ENCODE peak calls at places on chromosomes 6 and 20, in four cellular contexts. One of them, this sample, is unnamed.

GRCh38 chr20:37351689-37352610 is 6.0 kb downstream of the SRC start:
- DNase-seq in posterior cingulate gyrus: no peak
- DNase-seq in left ventricle myocardium inferior: no peak
- DNase-seq in NAMALWA: no peak
- DNase-seq in this sample: no peak

GRCh38 chr6:132131777-132132176 is 180.6 kb upstream of the CCN2 start:
- DNase-seq in posterior cingulate gyrus: no peak
- DNase-seq in left ventricle myocardium inferior: peak; percentile 21
- DNase-seq in NAMALWA: peak; percentile 62
- DNase-seq in this sample: no peak

GRCh38 chr6:41571066-41571780 is 25.0 kb downstream of the FOXP4 start:
- DNase-seq in posterior cingulate gyrus: no peak
- DNase-seq in left ventricle myocardium inferior: no peak
- DNase-seq in NAMALWA: no peak
- DNase-seq in this sample: no peak

GRCh38 chr6:1496836-1497592 is 107.6 kb downstream of the FOXF2 start:
- DNase-seq in posterior cingulate gyrus: no peak
- DNase-seq in left ventricle myocardium inferior: no peak
- DNase-seq in NAMALWA: no peak
- DNase-seq in this sample: no peak

GRCh38 chr6:162690158-162690557 is 37.4 kb downstream of the PRKN start:
- DNase-seq in posterior cingulate gyrus: no peak
- DNase-seq in left ventricle myocardium inferior: no peak
- DNase-seq in NAMALWA: no peak
- DNase-seq in this sample: no peak

GRCh38 chr6:17863971-17864754 is 123.3 kb downstream of the KIF13A start:
- DNase-seq in posterior cingulate gyrus: peak; percentile 41
- DNase-seq in left ventricle myocardium inferior: peak; percentile 27
- DNase-seq in NAMALWA: no peak
- DNase-seq in this sample: peak; percentile 64

GRCh38 chr6:75210885-75211739 is 5.3 kb upstream of the COL12A1 start:
- DNase-seq in posterior cingulate gyrus: no peak
- DNase-seq in left ventricle myocardium inferior: no peak
- DNase-seq in NAMALWA: peak; percentile 83
- DNase-seq in this sample: no peak

GRCh38 chr20:36827541-36828279 is 48.2 kb upstream of the TLDC2 start:
- DNase-seq in posterior cingulate gyrus: no peak
- DNase-seq in left ventricle myocardium inferior: peak; percentile 66
- DNase-seq in NAMALWA: no peak
- DNase-seq in this sample: no peak

GRCh38 chr20:43751167-43752050 is 24.6 kb upstream of the GTSF1L start:
- DNase-seq in posterior cingulate gyrus: no peak
- DNase-seq in left ventricle myocardium inferior: no peak
- DNase-seq in NAMALWA: peak; percentile 82
- DNase-seq in this sample: no peak

GRCh38 chr6:78597966-78598365 is 269.4 kb upstream of the IRAK1BP1 start:
- DNase-seq in posterior cingulate gyrus: no peak
- DNase-seq in left ventricle myocardium inferior: no peak
- DNase-seq in NAMALWA: no peak
- DNase-seq in this sample: no peak

GRCh38 chr6:13668291-13668928 is 43.2 kb downstream of the RANBP9 start:
- DNase-seq in posterior cingulate gyrus: no peak
- DNase-seq in left ventricle myocardium inferior: no peak
- DNase-seq in NAMALWA: no peak
- DNase-seq in this sample: no peak

GRCh38 chr6:97059473-97059872 is 134.9 kb downstream of the KLHL32 start:
- DNase-seq in posterior cingulate gyrus: no peak
- DNase-seq in left ventricle myocardium inferior: no peak
- DNase-seq in NAMALWA: peak; percentile 74
- DNase-seq in this sample: no peak

GRCh38 chr6:130680118-130680517 is 147.1 kb upstream of the SMLR1 start:
- DNase-seq in posterior cingulate gyrus: no peak
- DNase-seq in left ventricle myocardium inferior: no peak
- DNase-seq in NAMALWA: no peak
- DNase-seq in this sample: no peak

GRCh38 chr6:127737009-127737486 is 160.1 kb downstream of the C6orf58 start:
- DNase-seq in posterior cingulate gyrus: no peak
- DNase-seq in left ventricle myocardium inferior: no peak
- DNase-seq in NAMALWA: peak; percentile 75
- DNase-seq in this sample: no peak

GRCh38 chr20:48025661-48026060 is 240.4 kb upstream of the SULF2 start:
- DNase-seq in posterior cingulate gyrus: no peak
- DNase-seq in left ventricle myocardium inferior: no peak
- DNase-seq in NAMALWA: no peak
- DNase-seq in this sample: no peak

GRCh38 chr6:156410649-156411048 is 366.5 kb upstream of the ARID1B start:
- DNase-seq in posterior cingulate gyrus: no peak
- DNase-seq in left ventricle myocardium inferior: no peak
- DNase-seq in NAMALWA: peak; percentile 27
- DNase-seq in this sample: no peak

GRCh38 chr6:37615564-37616340 is 81.9 kb downstream of the MDGA1 start:
- DNase-seq in posterior cingulate gyrus: no peak
- DNase-seq in left ventricle myocardium inferior: no peak
- DNase-seq in NAMALWA: no peak
- DNase-seq in this sample: no peak

GRCh38 chr6:35728663-35729348 is 8.0 kb upstream of the ARMC12 start:
- DNase-seq in posterior cingulate gyrus: peak; percentile 11
- DNase-seq in left ventricle myocardium inferior: peak; percentile 65
- DNase-seq in NAMALWA: peak; percentile 71
- DNase-seq in this sample: peak; percentile 46

GRCh38 chr6:13296536-13296997 is 31.8 kb downstream of the TBC1D7 start:
- DNase-seq in posterior cingulate gyrus: no peak
- DNase-seq in left ventricle myocardium inferior: no peak
- DNase-seq in NAMALWA: peak; percentile 93
- DNase-seq in this sample: no peak

GRCh38 chr6:52391599-52391998 is 28.5 kb upstream of the EFHC1 start:
- DNase-seq in posterior cingulate gyrus: no peak
- DNase-seq in left ventricle myocardium inferior: no peak
- DNase-seq in NAMALWA: no peak
- DNase-seq in this sample: no peak

GRCh38 chr20:13274311-13274965 is 53.4 kb downstream of the ISM1 start:
- DNase-seq in posterior cingulate gyrus: no peak
- DNase-seq in left ventricle myocardium inferior: no peak
- DNase-seq in NAMALWA: no peak
- DNase-seq in this sample: no peak

GRCh38 chr6:54698974-54699373 is 147.6 kb upstream of the FAM83B start:
- DNase-seq in posterior cingulate gyrus: no peak
- DNase-seq in left ventricle myocardium inferior: no peak
- DNase-seq in NAMALWA: no peak
- DNase-seq in this sample: no peak

GRCh38 chr6:158174514-158174913 is 6.4 kb downstream of the GTF2H5 start:
- DNase-seq in posterior cingulate gyrus: no peak
- DNase-seq in left ventricle myocardium inferior: no peak
- DNase-seq in NAMALWA: no peak
- DNase-seq in this sample: no peak

GRCh38 chr6:26032387-26033131 is 54.7 kb upstream of the HFE start:
- DNase-seq in posterior cingulate gyrus: no peak
- DNase-seq in left ventricle myocardium inferior: no peak
- DNase-seq in NAMALWA: peak; percentile 91
- DNase-seq in this sample: no peak

GRCh38 chr6:87176493-87176892 is 21.1 kb downstream of the ZNF292 start:
- DNase-seq in posterior cingulate gyrus: no peak
- DNase-seq in left ventricle myocardium inferior: no peak
- DNase-seq in NAMALWA: no peak
- DNase-seq in this sample: no peak

GRCh38 chr20:37299718-37300529 is 10.5 kb downstream of the MANBAL start:
- DNase-seq in posterior cingulate gyrus: no peak
- DNase-seq in left ventricle myocardium inferior: no peak
- DNase-seq in NAMALWA: no peak
- DNase-seq in this sample: no peak

GRCh38 chr20:64049060-64049886 is at the start of gene SOX18:
- DNase-seq in posterior cingulate gyrus: no peak
- DNase-seq in left ventricle myocardium inferior: peak; percentile 64
- DNase-seq in NAMALWA: no peak
- DNase-seq in this sample: no peak

GRCh38 chr6:41548098-41548840 is 2.1 kb downstream of the FOXP4 start:
- DNase-seq in posterior cingulate gyrus: no peak
- DNase-seq in left ventricle myocardium inferior: no peak
- DNase-seq in NAMALWA: no peak
- DNase-seq in this sample: no peak

GRCh38 chr20:19564261-19564660 is 193.8 kb upstream of the RIN2 start:
- DNase-seq in posterior cingulate gyrus: no peak
- DNase-seq in left ventricle myocardium inferior: no peak
- DNase-seq in NAMALWA: no peak
- DNase-seq in this sample: no peak

GRCh38 chr6:57284056-57284455 is 33.4 kb upstream of the PRIM2 start:
- DNase-seq in posterior cingulate gyrus: no peak
- DNase-seq in left ventricle myocardium inferior: no peak
- DNase-seq in NAMALWA: no peak
- DNase-seq in this sample: no peak

This sample was measured in dorsolateral prefrontal cortex.